ENCODE peak calls at places on chromosomes 5 and 9, in six cellular contexts. G is cardiac muscle cell, Y is RWPE1, Q is GM20000, E is GM13977, C is HepG2. O is an unnamed sample.

GRCh38 chr5:107455111-107455544 is 215.6 kb downstream of the EFNA5 start:
- DNase-seq in C (no peak), Q (no peak), E (no peak), G (peak; percentile 38), Y (peak; percentile 57), O (no peak)

GRCh38 chr9:125995006-125995405 is 247.8 kb downstream of the PBX3 start:
- DNase-seq in C (no peak), E (no peak), Y (no peak), G (no peak), Q (no peak), O (no peak)

GRCh38 chr5:14090290-14090689 is 52.9 kb upstream of the TRIO start:
- DNase-seq in C (no peak), G (no peak), Q (no peak), Y (no peak), E (no peak), O (no peak)

GRCh38 chr9:96391021-96391765 is 7.7 kb upstream of the SLC35D2 start:
- DNase-seq in Q (no peak), Y (no peak), C (peak; percentile 96), G (no peak), E (no peak), O (no peak)

GRCh38 chr5:22242532-22242931 is 610.6 kb downstream of the CDH12 start:
- DNase-seq in G (no peak), E (no peak), Q (no peak), Y (peak; percentile 8), C (no peak), O (no peak)

GRCh38 chr5:98880151-98880550 is 48.7 kb downstream of the CHD1 start:
- DNase-seq in Q (no peak), E (no peak), G (peak; percentile 39), C (no peak), Y (peak; percentile 33), O (peak; percentile 19)

GRCh38 chr5:51387854-51388320 is 4.6 kb downstream of the ISL1 start:
- DNase-seq in E (no peak), G (no peak), C (no peak), Y (peak; percentile 56), Q (no peak), O (no peak)

GRCh38 chr5:126195410-126196100 is 227.7 kb upstream of the GRAMD2B start:
- DNase-seq in G (no peak), Q (no peak), C (no peak), E (no peak), Y (no peak), O (no peak)

GRCh38 chr5:32355694-32356093 is 43.0 kb upstream of the MTMR12 start:
- DNase-seq in Y (no peak), C (no peak), E (no peak), G (peak; percentile 93), Q (no peak), O (no peak)

GRCh38 chr5:155024015-155024414 is 10.5 kb downstream of the KIF4B start:
- DNase-seq in Q (no peak), E (no peak), G (no peak), Y (no peak), C (no peak), O (no peak)

GRCh38 chr5:72067682-72068470 is 39.4 kb upstream of the MAP1B start:
- DNase-seq in G (peak; percentile 85), C (no peak), E (no peak), Q (no peak), Y (peak; percentile 88), O (no peak)

GRCh38 chr9:135343733-135344522 is 135.7 kb upstream of the PPP1R26 start:
- DNase-seq in G (peak; percentile 46), E (peak; percentile 84), Q (peak; percentile 86), Y (peak; percentile 75), C (peak; percentile 16), O (peak; percentile 60)

GRCh38 chr5:167814828-167815227 is 476.6 kb upstream of the WWC1 start:
- DNase-seq in C (no peak), G (peak; percentile 97), E (no peak), Q (no peak), Y (peak; percentile 70), O (no peak)

GRCh38 chr5:124801551-124801950 is 55.1 kb upstream of the ZNF608 start:
- DNase-seq in E (no peak), Y (no peak), G (no peak), Q (no peak), C (no peak), O (no peak)

GRCh38 chr9:137233143-137233980 is 2.7 kb downstream of the SLC34A3 start:
- DNase-seq in E (no peak), Q (no peak), C (no peak), G (no peak), Y (peak; percentile 61), O (no peak)

GRCh38 chr5:140833993-140834392 is at the start of gene PCDHA7:
- DNase-seq in G (peak; percentile 34), C (peak; percentile 32), E (no peak), Y (no peak), Q (no peak), O (no peak)

GRCh38 chr5:145775893-145776444 is 59.2 kb downstream of the PRELID2 start:
- DNase-seq in Y (peak; percentile 89), Q (no peak), E (no peak), G (peak; percentile 94), C (peak; percentile 83), O (no peak)

GRCh38 chr5:78472469-78473106 is 112.2 kb downstream of the SCAMP1 start:
- DNase-seq in C (peak; percentile 25), Y (peak; percentile 38), Q (no peak), E (no peak), G (peak; percentile 60), O (no peak)
- TF ChIP-seq CTCF in C (peak; percentile 52), Y (peak; percentile 75), Q (no peak), E (peak; percentile 30), G (peak; percentile 50), O (no peak)

DNA sequence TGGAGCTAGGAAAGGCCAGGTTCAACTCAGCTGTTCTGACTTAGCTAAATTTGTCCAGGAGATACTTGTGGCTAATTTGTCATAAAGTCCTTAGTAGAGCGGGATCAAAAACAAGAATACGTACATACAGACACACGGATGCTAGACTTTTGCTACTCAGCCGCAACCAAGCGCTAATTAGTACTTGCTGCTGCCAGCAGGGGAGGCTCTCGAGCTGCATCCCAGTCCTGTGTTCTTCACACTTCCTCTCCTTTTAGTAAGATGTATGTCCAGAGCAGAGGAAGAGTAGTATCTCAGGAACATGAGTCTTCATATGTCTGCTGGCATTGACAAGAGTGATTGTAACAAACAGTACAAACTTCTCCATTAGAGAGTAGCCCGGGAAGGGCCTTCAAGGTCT is 58.3 kb downstream of the CYFIP2 start:
- DNase-seq in G (no peak), C (no peak), Q (no peak), Y (no peak), E (no peak), O (no peak)
- TF ChIP-seq CTCF in G (peak; percentile 35), C (peak; percentile 36), Q (no peak), Y (no peak), E (peak; percentile 35), O (peak; percentile 59)

DNA sequence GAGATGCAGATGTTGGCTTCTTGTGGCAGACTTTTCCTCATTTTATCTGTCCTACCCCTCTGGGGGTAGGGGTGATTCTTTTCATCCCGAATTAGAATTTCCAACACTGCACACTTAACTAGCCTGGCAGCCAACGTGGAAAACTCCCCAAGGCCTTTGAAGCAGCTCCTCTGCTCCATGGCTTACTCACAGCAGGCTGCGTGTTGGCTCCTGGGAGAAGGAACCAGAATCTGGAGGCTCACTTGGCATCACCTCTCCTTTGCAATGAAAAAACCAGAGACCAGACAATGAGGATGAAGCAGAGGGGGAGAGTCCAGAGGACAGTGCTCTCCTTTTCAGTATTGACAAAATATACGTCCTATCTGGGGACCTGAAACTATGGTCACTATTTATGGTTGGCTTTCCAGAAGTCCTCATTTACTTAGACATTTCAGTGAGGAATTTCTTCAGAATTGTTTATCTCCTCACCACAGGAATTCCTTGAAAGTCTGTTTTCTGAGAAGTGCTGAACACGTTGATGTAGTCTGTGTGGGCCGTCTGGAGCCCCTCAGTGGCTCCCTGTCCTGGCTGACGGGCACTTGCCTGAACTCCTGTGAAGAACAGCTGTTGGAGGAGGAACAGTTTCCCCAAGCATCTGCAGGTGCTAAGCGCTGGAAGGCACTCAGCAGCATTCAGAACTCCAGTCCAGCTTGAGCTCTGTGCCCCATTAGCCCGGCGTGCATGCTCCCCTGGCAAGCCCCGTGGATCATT is 231.3 kb downstream of the RFK start:
- DNase-seq in E (no peak), Y (no peak), C (no peak), Q (no peak), G (peak; percentile 72), O (no peak)
- TF ChIP-seq CTCF in E (no peak), Y (no peak), C (no peak), Q (no peak), G (no peak), O (no peak)

DNA sequence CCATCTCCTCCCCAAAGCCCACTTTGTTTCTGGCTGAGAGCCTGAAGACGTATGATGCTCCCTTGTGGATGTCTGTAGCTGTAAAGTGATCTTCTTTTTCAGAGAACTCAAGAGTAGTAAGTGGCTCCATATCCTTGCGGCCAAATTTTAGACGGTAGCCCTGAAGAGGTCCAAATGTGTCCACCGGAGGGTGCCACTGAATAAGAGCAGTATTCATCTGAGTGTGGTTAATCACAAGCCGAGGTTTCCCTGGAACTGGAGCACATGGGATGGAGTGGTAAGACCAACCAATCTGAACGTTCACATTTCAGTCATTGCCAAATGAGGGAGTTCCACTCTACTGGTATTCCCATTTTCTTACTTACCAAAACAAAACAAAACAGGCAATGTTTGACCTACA is 686.5 kb upstream of the DMAC1 start:
- DNase-seq in G (peak; percentile 58), Q (no peak), Y (no peak), E (no peak), C (no peak), O (peak; percentile 12)
- TF ChIP-seq CTCF in G (peak; percentile 30), Q (no peak), Y (no peak), E (no peak), C (no peak), O (no peak)

GRCh38 chr5:84086517-84086916 is 298.2 kb downstream of the EDIL3 start:
- DNase-seq in G (no peak), E (no peak), Q (no peak), Y (no peak), C (no peak), O (no peak)

GRCh38 chr5:84085387-84086041 is 299.2 kb downstream of the EDIL3 start:
- DNase-seq in C (no peak), G (no peak), E (no peak), Q (no peak), Y (no peak), O (no peak)

DNA sequence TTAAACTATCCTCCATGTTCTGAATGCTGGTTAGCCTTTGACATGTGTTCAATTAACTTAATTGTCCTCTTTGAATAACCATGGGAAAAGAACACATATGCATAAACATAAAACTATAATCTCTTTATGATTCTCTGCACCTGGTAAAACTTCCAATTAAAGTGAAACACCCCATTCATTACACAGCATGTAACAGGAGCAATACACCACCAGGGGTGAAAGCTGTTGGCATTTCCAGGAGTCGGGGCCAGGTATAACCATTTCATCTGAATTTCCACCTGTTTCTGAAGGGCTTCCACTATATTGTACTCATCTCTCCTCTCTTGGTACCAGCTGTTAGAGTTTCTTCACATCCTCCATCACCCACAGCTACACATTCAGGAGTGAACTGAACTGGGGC is 303.8 kb downstream of the EDIL3 start:
- DNase-seq in Y (no peak), G (no peak), C (no peak), Q (no peak), E (no peak), O (no peak)
- TF ChIP-seq CTCF in Y (no peak), G (no peak), C (no peak), Q (no peak), E (no peak), O (no peak)

GRCh38 chr9:34328500-34328982 is 527 bp downstream of the KIF24 start:
- DNase-seq in C (no peak), Y (peak; percentile 39), E (no peak), G (peak; percentile 44), Q (no peak), O (no peak)
- TF ChIP-seq CTCF in C (no peak), Y (no peak), E (no peak), G (no peak), Q (no peak), O (no peak)

GRCh38 chr5:73312146-73312871 is 136.3 kb downstream of the FOXD1 start:
- DNase-seq in Y (no peak), Q (no peak), G (peak; percentile 94), E (no peak), C (no peak), O (peak; percentile 67)
- TF ChIP-seq CTCF in Y (no peak), Q (no peak), G (peak; percentile 60), E (peak; percentile 3), C (no peak), O (no peak)